ENCODE peak calls at places on chromosome 16, in seven cellular contexts. B is heart right ventricle; S is T-helper 9 cell; Q is nephron progenitor cell; E is CD4-positive, alpha-beta T cell; V is GM19239; L is activated CD8-positive, alpha-beta memory T cell treated with anti-CD3 and anti-CD28 coated beads, Interleukin-2, amount 50 U/mL, for 4 hours. H is an unnamed sample.

GRCh38 chr16:29811170-29811895 is 660 bp upstream of the PRRT2 start:
- DNase-seq in L (peak), S (peak), V (peak), E (no peak), Q (peak), B (peak), H (peak)

GRCh38 chr16:10385725-10386516 is at the start of gene ATF7IP2:
- DNase-seq in B (peak), V (peak), L (peak), Q (peak), E (peak), S (peak), H (peak)

GRCh38 chr16:35745821-35746248 is 2286.4 kb downstream of the TP53TG3F start:
- DNase-seq in S (no peak), E (no peak), Q (no peak), V (no peak), L (no peak), B (no peak), H (no peak)

GRCh38 chr16:74275031-74275636 is 21.5 kb upstream of the PSMD7 start:
- DNase-seq in Q (no peak), V (no peak), E (no peak), S (no peak), L (no peak), B (no peak), H (no peak)

GRCh38 chr16:25747160-25747758 is 55.5 kb downstream of the HS3ST4 start:
- DNase-seq in S (no peak), E (no peak), B (no peak), Q (peak), L (no peak), V (no peak), H (no peak)

GRCh38 chr16:87317766-87318121 is 552 bp upstream of the C16orf95 start:
- DNase-seq in B (peak), L (peak), E (peak), V (no peak), Q (peak), S (peak), H (no peak)

GRCh38 chr16:55478827-55479559 is at the start of gene MMP2:
- DNase-seq in B (peak), E (no peak), V (no peak), S (no peak), L (no peak), Q (peak), H (no peak)

GRCh38 chr16:80197790-80198201 is 343.0 kb upstream of the DYNLRB2 start:
- DNase-seq in L (no peak), B (no peak), Q (no peak), S (no peak), E (no peak), V (no peak), H (no peak)

GRCh38 chr16:57606847-57607501 is 21.5 kb upstream of the ADGRG1 start:
- DNase-seq in B (no peak), V (no peak), L (no peak), E (no peak), S (no peak), Q (no peak), H (no peak)

GRCh38 chr16:65660390-65660789 is 538.5 kb upstream of the CDH11 start:
- DNase-seq in V (no peak), Q (no peak), B (no peak), S (no peak), E (no peak), L (no peak), H (no peak)

GRCh38 chr16:28597692-28598261 is 927 bp upstream of the SULT1A2 start:
- DNase-seq in B (no peak), S (no peak), L (no peak), E (no peak), Q (peak), V (peak), H (no peak)

GRCh38 chr16:81174644-81175324 is 63.7 kb upstream of the BCO1 start:
- DNase-seq in V (no peak), Q (no peak), L (no peak), E (no peak), S (no peak), B (no peak), H (no peak)

GRCh38 chr16:75087040-75087979 is 29.3 kb downstream of the LDHD start:
- DNase-seq in S (no peak), L (no peak), V (no peak), E (no peak), Q (no peak), B (peak), H (no peak)

GRCh38 chr16:48365601-48366164 is 19.5 kb downstream of the SIAH1 start:
- DNase-seq in B (peak), S (peak), L (peak), V (peak), Q (peak), E (peak), H (peak)

GRCh38 chr16:71900336-71900735 is 5.0 kb downstream of the IST1 start:
- DNase-seq in S (no peak), E (no peak), L (no peak), Q (no peak), B (no peak), V (no peak), H (no peak)

GRCh38 chr16:14509055-14509454 is 121.0 kb downstream of the PARN start:
- DNase-seq in L (no peak), S (no peak), V (no peak), B (no peak), E (no peak), Q (no peak), H (no peak)

GRCh38 chr16:87243383-87243964 is 73.7 kb downstream of the C16orf95 start:
- DNase-seq in S (no peak), Q (no peak), B (no peak), L (no peak), V (no peak), E (no peak), H (no peak)

GRCh38 chr16:27708651-27709050 is 158.7 kb downstream of the KATNIP start:
- DNase-seq in S (no peak), Q (no peak), B (no peak), L (no peak), E (no peak), V (no peak), H (peak)

GRCh38 chr16:84687715-84688114 is 12.1 kb upstream of the USP10 start:
- DNase-seq in S (no peak), E (no peak), B (no peak), V (peak), Q (no peak), L (no peak), H (no peak)

GRCh38 chr16:87202346-87202745 is 114.8 kb downstream of the C16orf95 start:
- DNase-seq in E (no peak), Q (no peak), V (no peak), L (no peak), S (no peak), B (no peak), H (no peak)

GRCh38 chr16:89598199-89598598 is 15.2 kb upstream of the DPEP1 start:
- DNase-seq in B (no peak), E (no peak), Q (no peak), L (no peak), V (no peak), S (no peak), H (no peak)

GRCh38 chr16:17518441-17518840 is 47.7 kb upstream of the XYLT1 start:
- DNase-seq in Q (no peak), L (no peak), S (no peak), V (no peak), B (no peak), E (no peak), H (no peak)

GRCh38 chr16:86029131-86029741 is 130.3 kb downstream of the IRF8 start:
- DNase-seq in V (no peak), S (no peak), Q (peak), B (peak), E (no peak), L (no peak), H (peak)

GRCh38 chr16:66295761-66296546 is 70.5 kb upstream of the CDH5 start:
- DNase-seq in E (no peak), B (no peak), V (no peak), Q (no peak), L (no peak), S (no peak), H (no peak)

GRCh38 chr16:55151901-55152300 is 172.1 kb upstream of the IRX6 start:
- DNase-seq in V (no peak), E (no peak), L (no peak), B (no peak), Q (no peak), S (no peak), H (no peak)

GRCh38 chr16:54407596-54407995 is 121.0 kb upstream of the IRX3 start:
- DNase-seq in Q (no peak), L (no peak), S (no peak), E (no peak), V (no peak), B (no peak), H (no peak)

GRCh38 chr16:1823821-1824220 is 2.8 kb downstream of the HAGH start:
- DNase-seq in Q (peak), S (no peak), V (no peak), L (no peak), B (no peak), E (no peak), H (no peak)

GRCh38 chr16:29745853-29746345 is at the start of gene C16orf54:
- DNase-seq in L (peak), B (peak), E (peak), S (peak), Q (no peak), V (peak), H (peak)

GRCh38 chr16:71216714-71217113 is 13.8 kb downstream of the HYDIN start:
- DNase-seq in E (no peak), S (no peak), B (no peak), V (no peak), Q (no peak), L (no peak), H (no peak)

GRCh38 chr16:56426585-56426984 is 1.2 kb upstream of the AMFR start:
- DNase-seq in E (no peak), B (no peak), V (no peak), L (no peak), S (no peak), Q (no peak), H (no peak)

GRCh38 chr16:4338125-4338582 is 13.0 kb downstream of the PAM16 start:
- DNase-seq in V (no peak), Q (no peak), L (no peak), S (no peak), E (no peak), B (no peak), H (no peak)

GRCh38 chr16:25996052-25996451 is 304.3 kb downstream of the HS3ST4 start:
- DNase-seq in L (no peak), B (no peak), S (no peak), V (no peak), E (no peak), Q (no peak), H (no peak)

GRCh38 chr16:26371349-26371869 is 679.6 kb downstream of the HS3ST4 start:
- DNase-seq in L (no peak), V (no peak), S (no peak), B (no peak), Q (no peak), E (no peak), H (no peak)

GRCh38 chr16:10776280-10776679 is 32.6 kb downstream of the NUBP1 start:
- DNase-seq in L (no peak), B (no peak), E (no peak), Q (no peak), S (no peak), V (peak), H (no peak)

GRCh38 chr16:28304214-28304613 is 11.9 kb downstream of the SBK1 start:
- DNase-seq in E (no peak), B (peak), Q (peak), V (no peak), S (no peak), L (no peak), H (no peak)

GRCh38 chr16:67963325-67964321 is 4.8 kb downstream of the SLC12A4 start:
- DNase-seq in S (no peak), V (no peak), L (no peak), B (peak), Q (no peak), E (no peak), H (no peak)